ENCODE peak calls at places on chromosomes 16 and 17, in four cellular contexts. Y, F, X and P are unnamed samples.

GRCh38 chr16:29824589-29825144 is 4.4 kb downstream of the MVP start:
- DNase-seq in Y (peak; percentile 85), F (no peak), X (no peak), P (no peak)

GRCh38 chr16:21104124-21104860 is 46.4 kb downstream of the DNAH3 start:
- DNase-seq in Y (peak; percentile 90), F (no peak), X (no peak), P (no peak)

GRCh38 chr17:19398301-19399181 is 11.6 kb upstream of the MFAP4 start:
- DNase-seq in Y (peak; percentile 19), F (no peak), X (no peak), P (peak; percentile 0)

GRCh38 chr17:57993471-57994365 is 5.7 kb upstream of the VEZF1 start:
- DNase-seq in Y (no peak), F (no peak), X (no peak), P (no peak)

GRCh38 chr16:85253127-85253941 is 141.1 kb upstream of the CIBAR2 start:
- DNase-seq in Y (peak; percentile 23), F (no peak), X (peak; percentile 33), P (peak; percentile 45)

GRCh38 chr17:43662432-43663141 is 865 bp upstream of the MEOX1 start:
- DNase-seq in Y (peak; percentile 13), F (no peak), X (no peak), P (no peak)

GRCh38 chr17:13931111-13931526 is 138.2 kb upstream of the COX10 start:
- DNase-seq in Y (peak; percentile 68), F (no peak), X (no peak), P (no peak)

GRCh38 chr17:2814499-2815341 is 18.5 kb downstream of the RAP1GAP2 start:
- DNase-seq in Y (peak; percentile 11), F (no peak), X (peak; percentile 90), P (no peak)

GRCh38 chr16:27287051-27287811 is 18.7 kb upstream of the NSMCE1 start:
- DNase-seq in Y (no peak), F (no peak), X (no peak), P (no peak)

GRCh38 chr16:85138825-85139627 is 26.8 kb upstream of the CIBAR2 start:
- DNase-seq in Y (no peak), F (no peak), X (no peak), P (no peak)

GRCh38 chr17:46158323-46159296 is 34.6 kb downstream of the KANSL1 start:
- DNase-seq in Y (no peak), F (no peak), X (no peak), P (no peak)

GRCh38 chr17:28726396-28726911 is 421 bp upstream of the TLCD1 start:
- DNase-seq in Y (peak; percentile 58), F (no peak), X (peak; percentile 52), P (peak; percentile 69)

GRCh38 chr17:42669705-42670198 is 7.0 kb downstream of the PLEKHH3 start:
- DNase-seq in Y (no peak), F (no peak), X (no peak), P (no peak)

GRCh38 chr16:84820305-84820684 is 510 bp downstream of the CRISPLD2 start:
- DNase-seq in Y (no peak), F (no peak), X (no peak), P (no peak)